ENCODE peak calls at places on chromosomes 2 and 18, in eight cellular contexts. L, D, N, M, K, P, Y and T are unnamed samples.

GRCh38 chr18:79523738-79524180 is 128.0 kb downstream of the NFATC1 start:
- DNase-seq in Y (peak), N (no peak), K (no peak), D (no peak), P (peak), L (no peak), M (no peak), T (no peak)

GRCh38 chr2:158486150-158486969 is 29.6 kb downstream of the PKP4 start:
- DNase-seq in L (no peak), Y (no peak), M (no peak), P (no peak), D (no peak), K (no peak), N (no peak), T (no peak)

GRCh38 chr2:86047575-86048382 is 57.9 kb downstream of the POLR1A start:
- DNase-seq in D (no peak), L (no peak), P (no peak), M (no peak), K (no peak), Y (no peak), N (no peak), T (no peak)

GRCh38 chr2:132670104-132670960 is at the start of gene LYPD1:
- DNase-seq in N (no peak), P (no peak), K (peak), M (no peak), L (no peak), Y (no peak), D (peak), T (no peak)

GRCh38 chr2:46545015-46545839 is 65.9 kb downstream of the TMEM247 start:
- DNase-seq in Y (no peak), P (no peak), K (no peak), D (no peak), M (no peak), N (no peak), L (peak), T (no peak)

GRCh38 chr18:984004-984403 is 79.3 kb downstream of the ADCYAP1 start:
- DNase-seq in P (no peak), Y (no peak), N (no peak), D (no peak), L (no peak), M (peak), K (no peak), T (peak)

GRCh38 chr2:140273396-140273795 is 1493.2 kb upstream of the NXPH2 start:
- DNase-seq in N (no peak), M (no peak), K (no peak), L (no peak), P (no peak), D (no peak), Y (no peak), T (no peak)

GRCh38 chr2:216632952-216633615 is at the start of gene IGFBP2:
- DNase-seq in P (peak), D (peak), M (no peak), Y (no peak), K (peak), L (no peak), N (no peak), T (peak)

GRCh38 chr2:104846955-104847820 is 6.7 kb upstream of the POU3F3 start:
- DNase-seq in M (no peak), K (no peak), L (no peak), P (no peak), N (no peak), D (no peak), Y (no peak), T (no peak)

GRCh38 chr2:42967959-42968674 is 175.7 kb upstream of the HAAO start:
- DNase-seq in D (peak), L (peak), Y (no peak), K (peak), P (no peak), N (no peak), M (peak), T (peak)

GRCh38 chr2:222433381-222434173 is 9.2 kb downstream of the SGPP2 start:
- DNase-seq in N (peak), Y (no peak), K (no peak), P (peak), M (no peak), D (no peak), L (no peak), T (no peak)

DNA sequence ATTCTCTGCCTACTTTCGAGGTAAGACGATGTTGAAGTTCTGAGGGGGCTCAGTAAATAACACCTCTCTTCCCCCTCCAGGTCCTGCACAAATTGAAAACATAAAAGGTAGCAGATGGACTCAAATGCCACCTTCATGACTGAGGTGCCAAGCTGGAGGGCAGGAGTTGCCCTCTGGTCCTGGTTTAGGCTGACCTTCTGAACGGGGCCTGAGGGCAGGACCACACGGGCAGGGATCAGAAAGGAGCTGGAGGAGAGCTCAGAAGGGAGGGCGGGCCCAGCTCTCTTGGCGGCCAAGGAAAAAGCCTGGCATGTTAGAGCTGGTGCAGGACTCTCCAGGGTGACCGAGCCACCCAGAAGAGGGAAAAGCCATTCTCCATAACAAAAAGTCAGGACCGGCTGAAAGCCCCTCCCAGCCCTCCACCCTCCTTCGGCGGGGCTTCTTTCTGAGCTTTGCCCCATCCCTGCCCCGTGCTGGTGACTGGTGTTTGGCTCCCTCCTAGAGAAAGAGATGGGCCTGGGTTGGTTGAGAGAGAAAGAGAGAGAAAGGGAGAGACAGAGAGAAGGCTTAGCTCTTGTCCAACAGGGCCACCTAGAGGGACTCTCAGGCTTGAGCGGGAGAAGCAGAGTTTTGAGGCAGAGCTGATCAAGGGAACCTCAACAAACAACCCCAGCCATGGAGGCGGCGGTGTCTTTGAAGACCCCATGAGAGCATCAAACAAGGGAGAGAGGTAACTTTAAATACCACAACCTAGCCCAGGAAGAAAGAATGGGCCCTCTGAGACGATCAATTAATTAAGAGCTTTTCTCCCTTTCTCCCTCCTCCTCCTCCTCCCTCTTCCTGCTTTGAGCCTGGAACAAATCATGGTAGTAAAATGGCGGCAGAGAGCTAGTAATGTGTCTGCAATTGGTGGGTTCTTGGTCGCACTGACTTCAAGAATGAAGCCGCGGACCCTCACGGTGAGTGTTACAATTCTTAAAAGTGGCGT is 50.8 kb downstream of the WIPF1 start:
- DNase-seq in P (no peak), Y (no peak), K (peak), L (peak), D (no peak), N (peak), M (peak), T (peak)
- H3K4me3 ChIP-seq in P (no peak), Y (peak), K (no peak), L (peak), D (no peak), N (no peak), M (no peak), T (peak)

DNA sequence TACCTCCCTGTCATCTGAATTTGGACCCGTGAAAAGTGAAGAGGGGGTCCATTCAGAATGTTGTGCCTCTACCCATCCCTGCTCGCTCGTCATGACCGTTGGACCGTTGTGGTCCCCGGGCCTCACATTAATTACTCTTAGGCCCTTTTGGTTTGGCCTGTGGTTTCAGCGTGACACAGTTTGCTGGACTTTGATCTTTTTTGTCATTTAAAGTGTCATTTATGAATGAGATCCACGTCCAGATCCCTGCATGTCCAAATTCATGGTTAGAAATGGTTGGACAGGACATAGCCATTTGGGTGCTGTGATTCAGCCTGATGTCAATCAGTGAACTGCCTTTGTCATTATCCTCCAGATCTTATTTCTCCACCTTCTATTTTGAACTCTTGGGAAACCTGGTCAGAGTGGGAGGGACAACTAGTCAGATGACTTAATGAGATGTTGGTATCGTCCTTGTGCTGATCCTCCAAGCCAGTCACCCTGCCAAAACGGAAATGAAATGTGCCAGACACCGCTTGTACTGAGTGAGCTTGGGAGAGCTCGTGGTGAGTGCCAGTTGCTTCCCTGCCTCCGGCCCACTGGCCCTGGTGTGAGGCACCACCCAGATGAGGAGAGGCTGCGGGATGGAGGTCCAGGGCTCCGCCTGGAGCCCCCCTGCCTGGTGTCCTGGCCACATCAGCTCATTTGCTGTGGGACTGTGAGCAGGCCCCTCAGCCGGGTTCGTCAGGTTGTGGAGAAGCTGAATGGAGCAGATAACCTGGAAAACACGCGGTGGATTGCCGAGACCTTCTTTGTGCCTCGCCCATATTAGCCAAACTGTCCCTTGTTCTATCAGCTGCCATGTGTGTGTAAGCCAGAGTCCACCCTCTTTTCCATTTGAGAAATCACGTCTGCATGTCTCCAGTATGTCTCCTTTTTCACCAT is 70.0 kb downstream of the DGKD start:
- DNase-seq in M (peak), L (no peak), K (no peak), D (peak), P (peak), N (peak), Y (no peak), T (no peak)
- H3K4me3 ChIP-seq in M (no peak), L (no peak), K (no peak), D (no peak), P (no peak), N (no peak), Y (no peak), T (no peak)

DNA sequence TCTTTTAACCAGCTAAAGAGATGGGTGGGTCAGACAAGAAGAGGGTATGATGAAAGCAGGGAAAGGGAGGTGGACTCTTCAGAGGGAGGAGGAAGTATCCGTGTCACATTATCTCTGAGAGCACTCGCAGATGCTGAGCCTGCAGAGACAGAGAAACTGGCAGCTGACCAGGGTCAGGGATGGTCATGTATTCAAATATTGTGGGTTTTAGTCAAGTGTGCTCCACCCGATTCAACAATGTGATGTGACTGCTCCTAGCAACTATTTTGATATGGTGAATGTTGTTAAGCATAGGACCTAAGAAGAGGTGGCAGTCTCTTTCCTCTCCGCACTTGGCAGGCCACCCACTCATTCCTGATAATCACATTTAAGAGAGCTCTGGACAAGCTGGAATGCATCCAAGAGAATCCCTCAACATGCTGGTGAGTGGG is 1.3 kb upstream of the CLIP4 start:
- DNase-seq in D (peak), Y (no peak), N (peak), L (no peak), K (peak), M (peak), P (peak), T (peak)
- H3K4me3 ChIP-seq in D (no peak), Y (no peak), N (peak), L (no peak), K (no peak), M (no peak), P (no peak), T (no peak)

DNA sequence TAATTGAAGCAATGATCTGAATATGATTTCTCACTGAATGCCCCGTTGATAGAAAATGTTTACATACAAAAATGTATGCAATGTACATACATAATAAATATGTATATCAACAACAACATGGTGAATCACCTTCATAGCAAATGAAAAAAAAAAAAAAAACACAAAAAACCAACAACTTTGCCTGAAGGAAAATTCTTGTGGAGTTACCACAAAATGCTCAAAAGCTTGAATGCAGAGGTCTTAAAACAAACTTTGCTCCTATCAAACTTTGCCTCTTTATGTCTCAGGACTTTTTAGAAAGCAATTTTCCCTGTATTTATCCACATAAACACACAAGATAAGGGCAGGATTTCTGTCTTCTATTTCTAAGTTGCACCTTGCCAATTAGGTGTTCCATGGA is 92.9 kb upstream of the SIX2 start:
- DNase-seq in D (no peak), P (no peak), Y (no peak), L (no peak), K (peak), M (no peak), N (peak), T (no peak)
- H3K4me3 ChIP-seq in D (no peak), P (no peak), Y (no peak), L (no peak), K (no peak), M (no peak), N (no peak), T (no peak)